ENCODE peak calls at places on chromosome 6, in four cellular contexts. K is Caco-2, G is foreskin fibroblast, P is left ventricle myocardium inferior. R is an unnamed sample.

GRCh38 chr6:34182751-34183531 is 37.1 kb upstream of the GRM4 start:
- DNase-seq in K (no peak), P (no peak), G (no peak), R (peak; percentile 81)

GRCh38 chr6:142927904-142928303 is 17.1 kb downstream of the HIVEP2 start:
- DNase-seq in G (no peak), K (no peak), P (no peak), R (no peak)

GRCh38 chr6:32790306-32790705 is 26.5 kb downstream of the HLA-DOB start:
- DNase-seq in K (no peak), G (no peak), P (no peak), R (no peak)

GRCh38 chr6:128979061-128979460 is 96.1 kb downstream of the LAMA2 start:
- DNase-seq in K (no peak), P (no peak), G (no peak), R (no peak)

GRCh38 chr6:47651505-47651944 is 46.9 kb upstream of the ADGRF4 start:
- DNase-seq in P (no peak), K (no peak), G (no peak), R (no peak)

GRCh38 chr6:130524552-130524951 is 158.7 kb downstream of the TMEM200A start:
- DNase-seq in G (no peak), P (no peak), K (no peak), R (no peak)

GRCh38 chr6:95431637-95432228 is 145.6 kb upstream of the MANEA start:
- DNase-seq in K (peak; percentile 55), P (no peak), G (no peak), R (peak; percentile 4)

GRCh38 chr6:156427345-156427744 is 349.8 kb upstream of the ARID1B start:
- DNase-seq in P (peak; percentile 43), K (no peak), G (peak; percentile 73), R (no peak)

GRCh38 chr6:24963887-24964570 is 28.3 kb upstream of the RIPOR2 start:
- DNase-seq in G (no peak), K (no peak), P (no peak), R (no peak)

GRCh38 chr6:29236060-29236459 is 65.4 kb downstream of the OR2J2 start:
- DNase-seq in G (no peak), P (no peak), K (no peak), R (no peak)

GRCh38 chr6:154491567-154492470 is 18.7 kb downstream of the CNKSR3 start:
- DNase-seq in P (no peak), G (peak; percentile 62), K (no peak), R (no peak)

GRCh38 chr6:26071135-26071534 is 16.1 kb upstream of the HFE start:
- DNase-seq in G (no peak), K (no peak), P (no peak), R (no peak)

GRCh38 chr6:8628063-8628462 is 192.7 kb upstream of the SLC35B3 start:
- DNase-seq in K (no peak), P (no peak), G (no peak), R (no peak)

GRCh38 chr6:160027076-160027475 is 58.2 kb downstream of the IGF2R start:
- DNase-seq in G (no peak), P (no peak), K (no peak), R (no peak)

GRCh38 chr6:27829453-27830211 is 82.6 kb downstream of the OR2B2 start:
- DNase-seq in P (no peak), G (no peak), K (no peak), R (no peak)

GRCh38 chr6:149044394-149044965 is 273.0 kb upstream of the TAB2 start:
- DNase-seq in P (no peak), G (peak; percentile 34), K (no peak), R (no peak)

GRCh38 chr6:106518748-106519147 is 110.5 kb downstream of the RTN4IP1 start:
- DNase-seq in G (no peak), P (no peak), K (no peak), R (no peak)

GRCh38 chr6:116405663-116406329 is 35.0 kb downstream of the DSE start:
- DNase-seq in K (no peak), G (peak; percentile 70), P (no peak), R (no peak)

GRCh38 chr6:2684766-2685754 is 65.7 kb downstream of the MYLK4 start:
- DNase-seq in P (no peak), K (no peak), G (no peak), R (no peak)

GRCh38 chr6:124872361-124873065 is 89.7 kb upstream of the RNF217 start:
- DNase-seq in G (no peak), P (no peak), K (no peak), R (no peak)

GRCh38 chr6:157762636-157763035 is 60.4 kb upstream of the SNX9 start:
- DNase-seq in K (no peak), G (no peak), P (no peak), R (no peak)

DNA sequence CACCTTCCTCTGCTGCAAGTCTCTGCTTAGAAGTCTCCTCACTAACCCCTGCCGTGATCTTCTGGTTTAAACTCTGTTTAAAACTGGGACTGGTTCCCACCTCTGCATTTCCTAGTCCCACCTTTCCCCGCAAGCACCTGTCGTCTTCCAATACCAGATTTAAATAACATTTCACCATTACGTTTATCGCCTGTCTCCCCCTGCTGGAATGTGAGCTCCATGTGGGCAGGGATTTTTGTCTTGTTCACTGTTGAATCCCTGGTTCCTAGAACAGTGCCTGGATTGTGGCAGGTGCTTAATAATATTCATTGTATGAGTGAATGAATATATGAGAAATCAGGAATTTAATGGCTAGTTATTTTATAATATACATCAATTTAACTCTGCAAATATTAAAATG is 2.7 kb downstream of the GUCA1A start:
- DNase-seq in G (no peak), K (no peak), P (no peak), R (no peak)
- TF ChIP-seq CTCF in G (no peak), K (no peak), P (no peak), R (no peak)

GRCh38 chr6:17599885-17600526 is at the start of gene FAM8A1:
- DNase-seq in G (peak; percentile 84), K (peak; percentile 96), P (peak; percentile 96), R (peak; percentile 75)
- TF ChIP-seq CTCF in G (peak; percentile 70), K (peak; percentile 30), P (peak; percentile 73), R (peak; percentile 31)

DNA sequence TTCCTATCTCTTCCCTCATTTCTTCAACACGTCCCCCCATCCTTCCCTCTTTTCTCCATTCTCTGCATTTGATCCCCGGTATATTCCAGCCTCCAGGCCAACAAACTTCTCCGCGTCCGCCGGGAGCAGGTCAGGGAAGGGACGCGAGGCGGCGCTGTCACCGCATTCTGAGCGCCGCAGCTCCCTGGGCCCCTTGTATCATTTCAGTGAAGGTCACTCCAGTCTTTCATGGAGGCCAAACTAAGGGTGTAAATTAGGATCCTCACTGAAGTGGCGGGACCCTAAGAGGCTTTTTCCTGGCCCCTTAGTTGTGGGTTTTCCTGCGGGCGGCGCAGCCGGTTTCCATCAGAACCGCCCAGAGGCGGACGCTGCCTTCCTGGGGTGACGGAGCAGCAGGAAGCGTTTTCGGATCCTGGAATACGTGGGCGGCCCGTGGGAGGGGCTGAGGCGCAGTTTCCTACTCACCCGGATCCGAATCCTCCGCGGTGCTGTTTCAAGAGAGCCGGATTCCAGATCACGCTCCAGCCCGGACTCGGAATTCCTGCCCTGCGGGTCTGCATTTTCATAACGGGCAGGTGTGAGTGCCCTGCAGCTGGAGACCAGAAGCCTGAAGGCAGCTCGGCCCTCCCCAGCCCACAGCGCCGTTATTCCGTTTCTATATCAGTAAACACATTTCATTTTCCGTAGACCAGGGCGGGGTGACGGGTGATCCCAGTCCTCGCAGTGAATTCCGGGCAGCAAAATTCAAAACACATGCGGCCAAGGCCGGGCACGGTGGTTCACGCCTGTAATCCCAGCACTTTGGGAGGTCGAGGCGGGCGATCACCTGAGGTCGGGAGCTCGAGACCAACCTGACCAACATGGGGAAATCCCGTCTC is 3.6 kb upstream of the MICA start:
- DNase-seq in G (peak; percentile 88), P (peak; percentile 95), K (peak; percentile 75), R (peak; percentile 26)
- TF ChIP-seq CTCF in G (peak; percentile 86), P (peak; percentile 93), K (peak; percentile 73), R (peak; percentile 88)

DNA sequence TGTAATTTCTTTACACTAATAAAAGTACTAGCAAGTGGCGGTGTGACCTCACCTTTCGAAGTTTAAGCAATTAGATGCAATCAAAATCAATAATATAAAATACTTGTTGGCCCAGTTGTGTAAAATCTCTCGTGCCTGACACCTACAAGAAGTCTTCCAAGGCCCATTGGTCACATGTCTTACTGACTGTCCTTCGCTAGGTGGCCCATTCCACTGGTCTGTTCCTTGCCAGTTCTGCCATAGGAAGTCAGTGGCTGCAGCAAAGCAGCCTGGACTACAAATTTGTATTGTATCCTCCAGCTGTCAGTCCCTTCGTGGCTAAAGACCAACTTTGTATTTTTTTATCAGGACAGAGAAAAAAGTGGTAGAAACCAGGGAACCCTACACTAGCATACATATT is 61.8 kb downstream of the CYB5R4 start:
- DNase-seq in K (peak; percentile 7), G (no peak), P (no peak), R (no peak)
- TF ChIP-seq CTCF in K (no peak), G (no peak), P (no peak), R (no peak)

GRCh38 chr6:36075656-36076055 is 48.0 kb downstream of the MAPK14 start:
- DNase-seq in G (no peak), P (no peak), K (peak; percentile 61), R (no peak)
- TF ChIP-seq CTCF in G (peak; percentile 3), P (no peak), K (peak; percentile 39), R (peak; percentile 40)

GRCh38 chr6:134063966-134064445 is 11.6 kb upstream of the SLC2A12 start:
- DNase-seq in P (peak; percentile 19), K (peak; percentile 77), G (peak; percentile 70), R (peak; percentile 33)
- TF ChIP-seq CTCF in P (peak; percentile 84), K (peak; percentile 83), G (peak; percentile 99), R (peak; percentile 91)

GRCh38 chr6:64507661-64508060 is 872.1 kb downstream of the PHF3 start:
- DNase-seq in G (no peak), K (no peak), P (no peak), R (no peak)

GRCh38 chr6:64504509-64504908 is 868.9 kb downstream of the PHF3 start:
- DNase-seq in K (peak; percentile 2), G (no peak), P (no peak), R (no peak)

GRCh38 chr6:64505312-64505711 is 869.7 kb downstream of the PHF3 start:
- DNase-seq in P (no peak), K (peak; percentile 52), G (no peak), R (no peak)
- TF ChIP-seq CTCF in P (peak; percentile 22), K (peak; percentile 52), G (peak; percentile 10), R (peak; percentile 70)

GRCh38 chr6:99347804-99348203 is 1.7 kb downstream of the FAXC start:
- DNase-seq in G (no peak), P (no peak), K (no peak), R (no peak)

GRCh38 chr6:99348823-99349619 is 453 bp downstream of the FAXC start:
- DNase-seq in G (no peak), K (no peak), P (no peak), R (no peak)

GRCh38 chr6:99350573-99350972 is 1.1 kb upstream of the FAXC start:
- DNase-seq in G (no peak), K (no peak), P (no peak), R (no peak)

GRCh38 chr6:99348220-99348822 is 1.2 kb downstream of the FAXC start:
- DNase-seq in G (no peak), K (no peak), P (no peak), R (no peak)

GRCh38 chr6:99349620-99350141 is at the start of gene FAXC:
- DNase-seq in K (peak; percentile 68), P (no peak), G (peak; percentile 15), R (no peak)
- TF ChIP-seq CTCF in K (peak; percentile 29), P (no peak), G (peak; percentile 5), R (no peak)